ENCODE peak calls at places on chromosomes 13 and 19, in eight cellular contexts. X is HFF-Myc, E is HCT116, Y is breast epithelium, M is astrocyte of the cerebellum, H is dorsolateral prefrontal cortex, L is SK-N-SH, G is brain microvascular endothelial cell. Z is an unnamed sample.

GRCh38 chr19:56759531-56759930 is 81.0 kb downstream of the PEG3 start:
- DNase-seq in X (no peak), E (no peak), Y (no peak), M (no peak), H (no peak), L (no peak), G (no peak), Z (no peak)

GRCh38 chr19:12000152-12000981 is 35.1 kb downstream of the ZNF433 start:
- DNase-seq in X (no peak), E (no peak), Y (no peak), M (peak; percentile 20), H (no peak), L (no peak), G (peak; percentile 25), Z (no peak)

GRCh38 chr13:39612023-39612637 is 9.1 kb upstream of the LHFPL6 start:
- DNase-seq in X (peak; percentile 37), E (peak; percentile 46), Y (peak; percentile 53), M (peak; percentile 78), H (peak; percentile 56), L (peak; percentile 44), G (peak; percentile 76), Z (no peak)

GRCh38 chr19:19615086-19615485 is 3.4 kb downstream of the PBX4 start:
- DNase-seq in X (no peak), E (peak; percentile 66), Y (no peak), M (no peak), H (no peak), L (no peak), G (no peak), Z (no peak)

GRCh38 chr19:5222821-5223321 is 117.7 kb downstream of the PTPRS start:
- DNase-seq in X (no peak), E (no peak), Y (no peak), M (no peak), H (no peak), L (no peak), G (no peak), Z (no peak)

GRCh38 chr19:4277051-4277700 is 1.9 kb upstream of the SHD start:
- DNase-seq in X (no peak), E (no peak), Y (no peak), M (no peak), H (no peak), L (peak; percentile 69), G (no peak), Z (no peak)

GRCh38 chr19:43596842-43597461 is 557 bp downstream of the ZNF576 start:
- DNase-seq in X (no peak), E (no peak), Y (no peak), M (no peak), H (no peak), L (no peak), G (no peak), Z (no peak)

GRCh38 chr19:45101796-45102195 is 8.8 kb downstream of the PPP1R37 start:
- DNase-seq in X (no peak), E (no peak), Y (no peak), M (no peak), H (no peak), L (no peak), G (no peak), Z (no peak)

GRCh38 chr19:2887391-2887914 is 13.3 kb upstream of the ZNF57 start:
- DNase-seq in X (no peak), E (peak; percentile 64), Y (no peak), M (peak; percentile 53), H (no peak), L (peak; percentile 78), G (peak; percentile 29), Z (no peak)

GRCh38 chr13:98900442-98900841 is 77.4 kb downstream of the DOCK9 start:
- DNase-seq in X (peak; percentile 15), E (no peak), Y (no peak), M (no peak), H (no peak), L (no peak), G (no peak), Z (no peak)

GRCh38 chr13:40318366-40318765 is 348.1 kb downstream of the FOXO1 start:
- DNase-seq in X (no peak), E (no peak), Y (peak; percentile 46), M (no peak), H (peak; percentile 52), L (peak; percentile 36), G (no peak), Z (no peak)

GRCh38 chr19:5503598-5503997 is 48.4 kb downstream of the ZNRF4 start:
- DNase-seq in X (no peak), E (peak; percentile 42), Y (no peak), M (no peak), H (no peak), L (no peak), G (no peak), Z (no peak)

GRCh38 chr13:79485451-79485850 is 4.5 kb downstream of the NDFIP2 start:
- DNase-seq in X (no peak), E (no peak), Y (no peak), M (no peak), H (no peak), L (no peak), G (no peak), Z (no peak)

GRCh38 chr13:113579686-113580085 is 4.9 kb upstream of the TFDP1 start:
- DNase-seq in X (no peak), E (no peak), Y (no peak), M (no peak), H (no peak), L (no peak), G (no peak), Z (no peak)

GRCh38 chr13:106176103-106176502 is 359.4 kb downstream of the EFNB2 start:
- DNase-seq in X (peak; percentile 22), E (no peak), Y (no peak), M (no peak), H (no peak), L (no peak), G (no peak), Z (no peak)

GRCh38 chr19:53865523-53865917 is 2.2 kb upstream of the MYADM start:
- DNase-seq in X (no peak), E (no peak), Y (no peak), M (no peak), H (no peak), L (no peak), G (no peak), Z (no peak)

GRCh38 chr19:51448745-51449093 is 9.5 kb downstream of the SIGLEC8 start:
- DNase-seq in X (no peak), E (no peak), Y (no peak), M (no peak), H (no peak), L (no peak), G (no peak), Z (no peak)

GRCh38 chr19:50497030-50497420 is 14.0 kb downstream of the JOSD2 start:
- DNase-seq in X (no peak), E (no peak), Y (no peak), M (no peak), H (no peak), L (no peak), G (no peak), Z (no peak)

DNA sequence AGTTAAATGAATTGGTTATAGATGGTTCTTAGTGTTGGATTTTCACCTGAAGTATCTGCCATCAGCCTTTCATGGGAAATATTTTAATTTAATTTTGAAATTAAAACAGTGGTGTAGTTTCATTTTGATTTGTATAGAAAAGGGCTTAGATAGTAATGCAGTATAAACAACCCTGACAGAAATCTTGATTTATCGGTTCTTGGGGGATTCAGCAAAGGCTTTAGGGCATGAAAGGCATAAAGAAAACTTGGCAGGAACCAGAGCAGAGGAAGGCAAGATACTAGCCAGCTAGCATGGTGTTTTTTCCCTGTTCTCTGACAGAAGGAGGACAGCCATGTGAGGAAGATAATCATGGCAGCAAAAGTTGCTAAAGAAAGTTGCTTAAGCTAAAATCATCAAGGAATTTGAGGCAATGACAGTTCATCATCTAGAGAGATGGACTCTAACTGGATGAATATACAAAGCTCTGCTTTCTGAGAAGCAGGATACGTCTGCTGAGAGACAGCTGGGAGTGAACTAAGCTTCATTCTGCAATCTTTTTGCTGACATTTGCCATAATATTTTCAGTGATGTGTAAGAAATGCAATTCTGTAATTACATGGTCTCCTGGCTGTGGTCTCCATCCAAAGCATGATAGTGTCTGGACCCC is 294.1 kb downstream of the KCNRG start:
- DNase-seq in X (no peak), E (no peak), Y (no peak), M (no peak), H (no peak), L (no peak), G (no peak), Z (no peak)
- H3K4me3 ChIP-seq in X (no peak overlapping the region), E (no peak overlapping the region), Y (no peak overlapping the region), M (no peak overlapping the region), H (no peak overlapping the region), L (no peak overlapping the region), G (no peak overlapping the region), Z (no peak overlapping the region)

GRCh38 chr13:31175847-31176536 is 14.3 kb upstream of the HSPH1 start:
- DNase-seq in X (no peak), E (no peak), Y (no peak), M (no peak), H (no peak), L (no peak), G (no peak), Z (no peak)
- TF ChIP-seq CTCF in X (no peak), E (no peak), Y (no peak), M (no peak), H (peak; percentile 25), L (no peak), G (no peak), Z (no peak)

GRCh38 chr13:54198911-54199310 is 1170.3 kb downstream of the OLFM4 start:
- DNase-seq in X (no peak), E (no peak), Y (no peak), M (no peak), H (no peak), L (no peak), G (no peak), Z (no peak)

GRCh38 chr13:54194233-54195024 is 1165.8 kb downstream of the OLFM4 start:
- DNase-seq in X (no peak), E (no peak), Y (no peak), M (no peak), H (no peak), L (no peak), G (no peak), Z (no peak)

DNA sequence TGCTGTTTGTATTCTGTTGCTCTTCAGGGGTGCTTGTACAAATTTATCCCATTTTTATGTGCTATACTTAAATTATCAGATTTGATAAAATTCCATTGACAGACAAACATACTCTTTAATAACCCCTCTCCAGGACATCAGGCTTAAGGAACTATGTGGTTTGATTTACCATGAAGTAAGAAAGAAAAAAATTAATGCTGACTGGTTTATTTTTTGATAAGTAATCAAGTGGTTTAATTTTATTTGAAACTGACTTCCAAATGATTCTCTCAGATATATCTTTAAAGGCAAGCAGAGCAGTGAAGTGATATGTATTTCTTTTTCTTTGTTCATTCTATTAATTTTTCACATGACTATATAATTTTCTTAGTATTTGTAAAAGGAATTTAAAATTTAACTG is 1168.1 kb downstream of the OLFM4 start:
- DNase-seq in X (no peak), E (no peak), Y (no peak), M (no peak), H (no peak), L (no peak), G (no peak), Z (no peak)
- H3K4me3 ChIP-seq in X (no peak overlapping the region), E (no peak overlapping the region), Y (no peak overlapping the region), M (no peak overlapping the region), H (no peak overlapping the region), L (no peak overlapping the region), G (no peak overlapping the region), Z (no peak overlapping the region)

DNA sequence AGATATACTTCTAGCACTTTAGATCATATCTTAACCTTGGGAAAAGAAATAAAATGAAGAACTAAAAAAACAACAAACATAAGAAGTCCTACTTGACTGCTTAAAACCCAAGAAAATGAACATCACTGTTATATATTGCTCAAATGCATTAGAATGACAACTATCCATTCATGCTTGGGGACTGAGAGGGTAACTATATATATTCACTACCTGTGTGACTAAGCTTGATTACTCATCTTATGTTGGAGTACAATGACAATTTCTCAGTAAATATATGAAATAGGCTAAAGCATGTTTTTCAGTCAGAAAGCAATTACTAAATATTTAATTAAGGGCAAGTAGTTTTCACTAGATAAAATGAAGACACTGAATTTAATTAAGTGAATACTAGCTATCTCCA is 40.1 kb downstream of the ZC3H13 start:
- DNase-seq in X (no peak), E (no peak), Y (no peak), M (no peak), H (no peak), L (no peak), G (no peak), Z (no peak)
- TF ChIP-seq CTCF in X (no peak), E (no peak), Y (no peak), M (no peak), H (no peak), L (no peak), G (no peak), Z (no peak)